ENCODE peak calls at places on chromosomes 6 and 20, in seven cellular contexts. M, S, L, D, I, A and K are unnamed samples.
A peak's percentile ranks its signal among the peaks of the same experiment; 100 is the strongest.

GRCh38 chr6:12014027-12014872 is 2.1 kb downstream of the HIVEP1 start:
- DNase-seq in M (peak; percentile 60), S (no peak), L (peak; percentile 56), D (peak; percentile 76), I (peak; percentile 97), A (no peak), K (peak; percentile 46)

GRCh38 chr6:5453531-5453930 is 192.2 kb downstream of the FARS2 start:
- DNase-seq in M (no peak), S (no peak), L (no peak), D (no peak), I (peak; percentile 58), A (no peak), K (no peak)

GRCh38 chr6:82040405-82041221 is 206.9 kb downstream of the IBTK start:
- DNase-seq in M (peak; percentile 16), S (no peak), L (peak; percentile 39), D (no peak), I (peak; percentile 81), A (no peak), K (peak; percentile 81)

GRCh38 chr6:72588155-72588554 is 33.7 kb upstream of the KCNQ5 start:
- DNase-seq in M (no peak), S (no peak), L (no peak), D (no peak), I (no peak), A (no peak), K (no peak)

GRCh38 chr6:19839788-19840187 is 2.6 kb downstream of the ID4 start:
- DNase-seq in M (no peak), S (no peak), L (no peak), D (no peak), I (no peak), A (no peak), K (peak; percentile 15)

GRCh38 chr6:109117346-109118035 is 22.2 kb downstream of the CEP57L1 start:
- DNase-seq in M (no peak), S (no peak), L (no peak), D (no peak), I (no peak), A (no peak), K (peak; percentile 17)

GRCh38 chr6:168782211-168782729 is 341.3 kb downstream of the SMOC2 start:
- DNase-seq in M (no peak), S (no peak), L (no peak), D (no peak), I (no peak), A (no peak), K (no peak)

GRCh38 chr6:156779206-156780116 is 2.3 kb downstream of the ARID1B start:
- DNase-seq in M (peak; percentile 37), S (no peak), L (peak; percentile 9), D (no peak), I (peak; percentile 58), A (peak; percentile 51), K (peak; percentile 63)

GRCh38 chr20:10079964-10080363 is 45.2 kb downstream of the ANKEF1 start:
- DNase-seq in M (peak; percentile 17), S (no peak), L (peak; percentile 25), D (no peak), I (peak; percentile 63), A (no peak), K (no peak)

GRCh38 chr20:59836768-59837167 is 96.7 kb downstream of the SYCP2 start:
- DNase-seq in M (no peak), S (peak; percentile 54), L (no peak), D (no peak), I (no peak), A (no peak), K (peak; percentile 77)

GRCh38 chr20:33689973-33690372 is 3.8 kb upstream of the E2F1 start:
- DNase-seq in M (no peak), S (no peak), L (no peak), D (no peak), I (peak; percentile 61), A (peak; percentile 55), K (no peak)

GRCh38 chr20:57440678-57441509 is 49.7 kb downstream of the RBM38 start:
- DNase-seq in M (peak; percentile 84), S (no peak), L (no peak), D (no peak), I (peak; percentile 48), A (no peak), K (peak; percentile 60)

GRCh38 chr6:108115598-108116058 is 41.1 kb upstream of the OSTM1 start:
- DNase-seq in M (peak; percentile 52), S (no peak), L (peak; percentile 49), D (no peak), I (peak; percentile 66), A (no peak), K (peak; percentile 73)

GRCh38 chr6:30067460-30068139 is 602 bp downstream of the PPP1R11 start:
- DNase-seq in M (peak; percentile 78), S (no peak), L (no peak), D (no peak), I (no peak), A (no peak), K (peak; percentile 96)

GRCh38 chr20:20578838-20579237 is 133.6 kb downstream of the RALGAPA2 start:
- DNase-seq in M (no peak), S (no peak), L (no peak), D (no peak), I (no peak), A (no peak), K (no peak)

GRCh38 chr6:513058-513457 is 121.5 kb downstream of the IRF4 start:
- DNase-seq in M (no peak), S (no peak), L (no peak), D (no peak), I (no peak), A (no peak), K (no peak)

GRCh38 chr6:139970591-139970991 is 596.1 kb upstream of the CITED2 start:
- DNase-seq in M (no peak), S (no peak), L (no peak), D (no peak), I (peak; percentile 59), A (no peak), K (no peak)

GRCh38 chr20:53030061-53030460 is 57.9 kb downstream of the TSHZ2 start:
- DNase-seq in M (no peak), S (no peak), L (no peak), D (no peak), I (no peak), A (no peak), K (no peak)

GRCh38 chr6:452301-453067 is 60.9 kb downstream of the IRF4 start:
- DNase-seq in M (no peak), S (no peak), L (no peak), D (no peak), I (no peak), A (no peak), K (no peak)

GRCh38 chr6:4947716-4948115 is 56.1 kb downstream of the RPP40 start:
- DNase-seq in M (no peak), S (no peak), L (no peak), D (no peak), I (no peak), A (no peak), K (no peak)

GRCh38 chr20:53736757-53737403 is 143.2 kb upstream of the ZNF217 start:
- DNase-seq in M (no peak), S (no peak), L (no peak), D (no peak), I (peak; percentile 74), A (no peak), K (peak; percentile 82)

GRCh38 chr20:32510120-32510600 is 75.0 kb downstream of the NOL4L start:
- DNase-seq in M (no peak), S (no peak), L (no peak), D (no peak), I (no peak), A (no peak), K (peak; percentile 75)

GRCh38 chr6:35146453-35146852 is 5.3 kb upstream of the TCP11 start:
- DNase-seq in M (peak; percentile 61), S (no peak), L (peak; percentile 31), D (no peak), I (peak; percentile 68), A (no peak), K (peak; percentile 89)

GRCh38 chr6:129055796-129056195 is 172.9 kb downstream of the LAMA2 start:
- DNase-seq in M (no peak), S (no peak), L (no peak), D (no peak), I (peak; percentile 27), A (no peak), K (no peak)

GRCh38 chr6:116010400-116011095 is 50.1 kb downstream of the FRK start:
- DNase-seq in M (peak; percentile 9), S (no peak), L (peak; percentile 43), D (no peak), I (peak; percentile 69), A (peak; percentile 11), K (peak; percentile 80)

GRCh38 chr6:137926207-137926731 is 59.2 kb downstream of the TNFAIP3 start:
- DNase-seq in M (peak; percentile 57), S (no peak), L (peak; percentile 70), D (peak; percentile 63), I (peak; percentile 93), A (no peak), K (peak; percentile 36)